ENCODE peak calls at places on chromosomes 6 and 20, in five cellular contexts. One of them, this sample, is unnamed.

GRCh38 chr20:41392871-41393704 is 26.5 kb upstream of the EMILIN3 start:
- DNase-seq in dorsolateral prefrontal cortex: no peak
- DNase-seq in activated CD4-positive, alpha-beta T cell treated with anti-CD3 and anti-CD28 coated beads, Interleukin-2, amount 10 ng/mL, durations not matched to agents 7 days and 5 days: no peak
- DNase-seq in DMS79: no peak
- DNase-seq in GM19239: no peak
- DNase-seq in this sample: no peak

GRCh38 chr6:170081556-170081955 is 209.3 kb downstream of the DLL1 start:
- DNase-seq in activated CD4-positive, alpha-beta T cell treated with anti-CD3 and anti-CD28 coated beads, Interleukin-2, amount 10 ng/mL, durations not matched to agents 7 days and 5 days: no peak
- DNase-seq in dorsolateral prefrontal cortex: no peak
- DNase-seq in DMS79: no peak
- DNase-seq in GM19239: no peak
- DNase-seq in this sample: no peak

GRCh38 chr6:39076086-39076992 is 27.8 kb downstream of the GLP1R start:
- DNase-seq in activated CD4-positive, alpha-beta T cell treated with anti-CD3 and anti-CD28 coated beads, Interleukin-2, amount 10 ng/mL, durations not matched to agents 7 days and 5 days: no peak
- DNase-seq in GM19239: no peak
- DNase-seq in dorsolateral prefrontal cortex: no peak
- DNase-seq in DMS79: no peak
- DNase-seq in this sample: no peak

GRCh38 chr6:88662163-88662580 is 301.2 kb downstream of the RNGTT start:
- DNase-seq in activated CD4-positive, alpha-beta T cell treated with anti-CD3 and anti-CD28 coated beads, Interleukin-2, amount 10 ng/mL, durations not matched to agents 7 days and 5 days: no peak
- DNase-seq in dorsolateral prefrontal cortex: no peak
- DNase-seq in GM19239: no peak
- DNase-seq in DMS79: no peak
- DNase-seq in this sample: no peak

GRCh38 chr6:158624684-158625682 is 19.6 kb downstream of the DYNLT1 start:
- DNase-seq in dorsolateral prefrontal cortex: no peak
- DNase-seq in DMS79: no peak
- DNase-seq in GM19239: no peak
- DNase-seq in activated CD4-positive, alpha-beta T cell treated with anti-CD3 and anti-CD28 coated beads, Interleukin-2, amount 10 ng/mL, durations not matched to agents 7 days and 5 days: no peak
- DNase-seq in this sample: no peak

GRCh38 chr6:137488736-137489409 is 5.3 kb downstream of the OLIG3 start:
- DNase-seq in activated CD4-positive, alpha-beta T cell treated with anti-CD3 and anti-CD28 coated beads, Interleukin-2, amount 10 ng/mL, durations not matched to agents 7 days and 5 days: no peak
- DNase-seq in DMS79: no peak
- DNase-seq in GM19239: no peak
- DNase-seq in dorsolateral prefrontal cortex: no peak
- DNase-seq in this sample: no peak

GRCh38 chr20:59120491-59120890 is 43.1 kb upstream of the ZNF831 start:
- DNase-seq in dorsolateral prefrontal cortex: no peak
- DNase-seq in activated CD4-positive, alpha-beta T cell treated with anti-CD3 and anti-CD28 coated beads, Interleukin-2, amount 10 ng/mL, durations not matched to agents 7 days and 5 days: peak
- DNase-seq in DMS79: no peak
- DNase-seq in GM19239: no peak
- DNase-seq in this sample: peak

GRCh38 chr20:25553819-25554296 is 31.5 kb downstream of the NINL start:
- DNase-seq in dorsolateral prefrontal cortex: no peak
- DNase-seq in GM19239: no peak
- DNase-seq in DMS79: peak
- DNase-seq in activated CD4-positive, alpha-beta T cell treated with anti-CD3 and anti-CD28 coated beads, Interleukin-2, amount 10 ng/mL, durations not matched to agents 7 days and 5 days: no peak
- DNase-seq in this sample: no peak

This sample was measured in CD4-positive, alpha-beta memory T cell.